ENCODE peak calls at places on chromosomes 6 and 20, in seven cellular contexts. O is skeletal muscle cell; E is activated CD8-positive, alpha-beta memory T cell treated with anti-CD3 and anti-CD28 coated beads, Interleukin-2, amount 10 ng/mL, durations not matched to agents 7 days and 5 days; B is GOT3; F is foreskin keratinocyte; S is WERI-Rb-1; A is MCF 10A. C is an unnamed sample.

GRCh38 chr6:135274561-135275293 is 93.6 kb downstream of the MYB start:
- DNase-seq in E (no peak), B (no peak), S (no peak), A (no peak), O (no peak), F (no peak), C (no peak)

GRCh38 chr6:152750694-152751093 is at the start of gene VIP:
- DNase-seq in O (no peak), B (no peak), E (no peak), F (peak; percentile 42), S (no peak), A (peak; percentile 75), C (no peak)

GRCh38 chr6:159595173-159595572 is 97.9 kb downstream of the SOD2 start:
- DNase-seq in F (peak; percentile 50), E (no peak), A (peak; percentile 96), S (no peak), B (peak; percentile 30), O (peak; percentile 10), C (no peak)

GRCh38 chr6:133965817-133966360 is 12.9 kb downstream of the TBPL1 start:
- DNase-seq in E (no peak), B (no peak), O (no peak), F (no peak), S (no peak), A (no peak), C (no peak)

GRCh38 chr20:62860924-62861691 is 514 bp downstream of the TCFL5 start:
- DNase-seq in F (no peak), B (no peak), O (no peak), A (no peak), E (peak; percentile 62), S (no peak), C (no peak)

GRCh38 chr6:11601776-11602605 is 64.4 kb downstream of the TMEM170B start:
- DNase-seq in O (no peak), F (no peak), S (no peak), B (no peak), E (no peak), A (no peak), C (peak; percentile 62)

GRCh38 chr20:61584851-61585250 is 332.8 kb downstream of the CDH4 start:
- DNase-seq in E (no peak), O (no peak), F (no peak), B (no peak), A (no peak), S (no peak), C (no peak)

GRCh38 chr20:23887856-23888255 is 8.3 kb upstream of the CST5 start:
- DNase-seq in O (no peak), B (no peak), S (no peak), E (no peak), F (no peak), A (no peak), C (no peak)

GRCh38 chr6:125732398-125732797 is 17.0 kb upstream of the HEY2 start:
- DNase-seq in E (no peak), B (no peak), A (no peak), O (no peak), S (no peak), F (no peak), C (no peak)

GRCh38 chr6:32790306-32790705 is 26.5 kb downstream of the HLA-DOB start:
- DNase-seq in B (no peak), E (no peak), O (no peak), S (no peak), F (peak; percentile 76), A (no peak), C (no peak)

GRCh38 chr20:23143098-23143497 is 57.0 kb upstream of the CD93 start:
- DNase-seq in O (peak; percentile 47), A (peak; percentile 89), F (peak; percentile 65), B (no peak), E (peak; percentile 78), S (no peak), C (no peak)

GRCh38 chr6:161341638-161342037 is 67.8 kb upstream of the AGPAT4 start:
- DNase-seq in F (no peak), B (no peak), A (no peak), O (no peak), S (no peak), E (no peak), C (no peak)

GRCh38 chr6:55729665-55730064 is 145.7 kb downstream of the BMP5 start:
- DNase-seq in S (no peak), F (no peak), O (no peak), E (no peak), A (peak; percentile 1), B (no peak), C (no peak)

GRCh38 chr20:24781061-24781980 is 167.7 kb upstream of the CST7 start:
- DNase-seq in A (peak; percentile 26), E (no peak), B (no peak), F (peak; percentile 11), O (no peak), S (peak; percentile 79), C (no peak)

GRCh38 chr6:31352497-31353368 is 4.2 kb downstream of the HLA-B start:
- DNase-seq in A (no peak), S (no peak), F (no peak), E (peak; percentile 51), O (no peak), B (no peak), C (peak; percentile 19)

GRCh38 chr6:37822851-37823682 is 3.5 kb downstream of the ZFAND3 start:
- DNase-seq in A (peak; percentile 73), O (no peak), E (no peak), F (peak; percentile 87), S (no peak), B (no peak), C (no peak)

GRCh38 chr20:36575066-36575743 is 1.8 kb downstream of the TGIF2 start:
- DNase-seq in F (peak; percentile 39), E (peak; percentile 50), S (no peak), O (no peak), B (no peak), A (peak; percentile 86), C (no peak)

GRCh38 chr6:32255212-32256153 is 31.6 kb upstream of the NOTCH4 start:
- DNase-seq in O (peak; percentile 62), F (peak; percentile 83), B (peak; percentile 57), A (peak; percentile 90), E (peak; percentile 60), S (no peak), C (peak; percentile 93)

GRCh38 chr6:131636880-131637792 is at the start of gene ENPP3:
- DNase-seq in S (no peak), O (no peak), E (no peak), A (no peak), B (no peak), F (no peak), C (no peak)

GRCh38 chr6:14000901-14001300 is 76.1 kb downstream of the RNF182 start:
- DNase-seq in F (no peak), E (no peak), B (no peak), S (no peak), O (peak; percentile 25), A (no peak), C (no peak)

GRCh38 chr20:51402201-51402600 is 140.3 kb downstream of the NFATC2 start:
- DNase-seq in F (no peak), B (no peak), E (peak; percentile 83), S (no peak), A (no peak), O (no peak), C (no peak)

GRCh38 chr20:19427480-19427879 is 215.0 kb downstream of the SLC24A3 start:
- DNase-seq in E (no peak), S (peak; percentile 34), B (no peak), O (no peak), A (no peak), F (no peak), C (peak; percentile 78)

GRCh38 chr6:22029169-22029568 is 267.7 kb downstream of the PRL start:
- DNase-seq in A (peak; percentile 7), F (no peak), S (no peak), O (no peak), B (no peak), E (no peak), C (peak; percentile 3)

GRCh38 chr6:158609455-158610155 is 34.9 kb downstream of the DYNLT1 start:
- DNase-seq in A (no peak), B (no peak), F (no peak), E (peak; percentile 27), O (no peak), S (no peak), C (no peak)

GRCh38 chr6:74050921-74051320 is 354.9 kb downstream of the CD109 start:
- DNase-seq in S (no peak), A (no peak), E (no peak), F (no peak), O (no peak), B (no peak), C (no peak)

GRCh38 chr6:53294095-53294494 is 54.7 kb downstream of the ELOVL5 start:
- DNase-seq in B (no peak), S (peak; percentile 53), A (no peak), O (no peak), F (no peak), E (peak; percentile 47), C (no peak)

GRCh38 chr6:32906539-32906938 is 34.3 kb downstream of the HLA-DMB start:
- DNase-seq in B (no peak), F (peak; percentile 60), E (no peak), S (no peak), O (no peak), A (no peak), C (no peak)

GRCh38 chr6:149014631-149015171 is 267.9 kb downstream of the UST start:
- DNase-seq in E (no peak), A (no peak), B (no peak), O (no peak), S (no peak), F (no peak), C (no peak)

GRCh38 chr6:69825904-69826303 is 29.1 kb upstream of the LMBRD1 start:
- DNase-seq in A (peak; percentile 20), S (no peak), O (peak; percentile 52), E (no peak), F (peak; percentile 9), B (no peak), C (no peak)

GRCh38 chr6:84348801-84349200 is 121.4 kb upstream of the CEP162 start:
- DNase-seq in S (no peak), E (no peak), A (no peak), B (no peak), O (no peak), F (peak; percentile 6), C (no peak)